ENCODE peak calls at places on chromosomes 2 and 18, in five cellular contexts. J, H, T, L and V are unnamed samples.

GRCh38 chr2:108459441-108459840 is 10.4 kb downstream of the GCC2 start:
- DNase-seq in J (no peak), H (peak; percentile 6), T (no peak), L (no peak), V (no peak)

GRCh38 chr2:144331652-144332355 is 188.1 kb downstream of the ZEB2 start:
- DNase-seq in J (no peak), H (no peak), T (peak; percentile 71), L (no peak), V (no peak)

GRCh38 chr18:33282709-33283333 is 157.7 kb downstream of the CCDC178 start:
- DNase-seq in J (no peak), H (no peak), T (no peak), L (no peak), V (no peak)

GRCh38 chr2:38148501-38148900 is 72.5 kb upstream of the CYP1B1 start:
- DNase-seq in J (peak; percentile 94), H (peak; percentile 99), T (no peak), L (peak; percentile 62), V (peak; percentile 56)

GRCh38 chr18:68779169-68779568 is 18.7 kb upstream of the CCDC102B start:
- DNase-seq in J (peak; percentile 10), H (peak; percentile 41), T (no peak), L (no peak), V (no peak)

GRCh38 chr2:47223980-47224379 is 68.9 kb upstream of the STPG4 start:
- DNase-seq in J (no peak), H (no peak), T (no peak), L (no peak), V (no peak)

GRCh38 chr2:41598161-41598894 is 449.5 kb upstream of the PKDCC start:
- DNase-seq in J (peak; percentile 15), H (no peak), T (no peak), L (no peak), V (no peak)

GRCh38 chr2:164145093-164145987 is 409.5 kb upstream of the FIGN start:
- DNase-seq in J (no peak), H (peak; percentile 68), T (no peak), L (no peak), V (no peak)

GRCh38 chr18:13394794-13395193 is 176.2 kb downstream of the LDLRAD4 start:
- DNase-seq in J (no peak), H (no peak), T (no peak), L (no peak), V (no peak)

GRCh38 chr18:34697891-34698290 is 12.2 kb upstream of the DTNA start:
- DNase-seq in J (no peak), H (peak; percentile 99), T (no peak), L (no peak), V (no peak)

GRCh38 chr2:181305151-181306123 is 151.7 kb upstream of the ITGA4 start:
- DNase-seq in J (no peak), H (no peak), T (no peak), L (no peak), V (no peak)
- H3K4me1 ChIP-seq in J (peaks cover 15% of the 10 kb centered on the region), H (no peaks in the 10 kb centered on the region), T (no peaks in the 10 kb centered on the region), L (no peaks in the 10 kb centered on the region), V (peaks cover 52% of the 10 kb centered on the region)

DNA sequence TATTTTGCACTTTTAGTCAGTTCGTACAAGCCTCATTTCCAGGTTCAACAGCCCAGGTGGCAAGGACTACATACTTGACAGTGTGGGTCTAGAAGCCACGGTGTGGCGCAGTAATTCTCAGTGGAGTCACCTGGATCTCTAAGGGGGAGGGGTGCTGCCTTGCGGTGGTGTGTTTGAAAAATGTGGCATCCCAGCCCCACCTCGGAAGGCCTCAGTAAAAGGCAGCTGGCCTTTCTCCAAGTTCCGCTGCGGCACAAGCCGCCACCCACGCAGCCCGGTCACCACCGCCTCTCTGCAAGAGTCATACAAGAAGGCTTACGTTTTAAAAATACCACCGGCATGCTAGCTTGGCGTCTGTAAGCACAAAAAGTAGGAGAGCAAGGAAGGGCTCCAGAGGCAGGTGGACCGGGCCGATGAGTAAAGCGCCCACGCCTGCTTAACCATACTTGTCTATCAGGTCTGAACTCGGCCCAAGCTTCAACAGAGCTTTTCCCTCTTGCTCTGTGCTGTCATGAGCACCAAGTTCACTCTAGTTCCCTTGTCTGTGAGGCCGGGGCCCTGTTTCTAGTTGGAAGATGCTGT is 49.5 kb downstream of the SPRED2 start:
- DNase-seq in J (peak; percentile 99), H (peak; percentile 99), T (peak; percentile 67), L (peak; percentile 85), V (peak; percentile 91)
- TF ChIP-seq CTCF in J (peak; percentile 73), H (peak; percentile 32), T (no peak), L (no peak), V (no peak)

GRCh38 chr2:86000938-86001312 is 104.8 kb downstream of the POLR1A start:
- DNase-seq in J (no peak), H (no peak), T (peak; percentile 12), L (no peak), V (no peak)
- H3K4me1 ChIP-seq in J (no peaks in the 10 kb centered on the region), H (no peaks in the 10 kb centered on the region), T (peaks cover 12% of the 10 kb centered on the region), L (no peaks in the 10 kb centered on the region), V (peaks cover 47% of the 10 kb centered on the region)

GRCh38 chr2:74138952-74139323 is 8.8 kb downstream of the BOLA3 start:
- DNase-seq in J (no peak), H (no peak), T (no peak), L (no peak), V (no peak)

GRCh38 chr2:74138219-74138951 is 9.3 kb downstream of the BOLA3 start:
- DNase-seq in J (no peak), H (no peak), T (no peak), L (no peak), V (no peak)

GRCh38 chr2:74146929-74147728 is 583 bp downstream of the BOLA3 start:
- DNase-seq in J (peak; percentile 27), H (peak; percentile 54), T (no peak), L (no peak), V (no peak)

GRCh38 chr2:74137651-74138050 is 10.1 kb downstream of the BOLA3 start:
- DNase-seq in J (no peak), H (no peak), T (no peak), L (no peak), V (no peak)

DNA sequence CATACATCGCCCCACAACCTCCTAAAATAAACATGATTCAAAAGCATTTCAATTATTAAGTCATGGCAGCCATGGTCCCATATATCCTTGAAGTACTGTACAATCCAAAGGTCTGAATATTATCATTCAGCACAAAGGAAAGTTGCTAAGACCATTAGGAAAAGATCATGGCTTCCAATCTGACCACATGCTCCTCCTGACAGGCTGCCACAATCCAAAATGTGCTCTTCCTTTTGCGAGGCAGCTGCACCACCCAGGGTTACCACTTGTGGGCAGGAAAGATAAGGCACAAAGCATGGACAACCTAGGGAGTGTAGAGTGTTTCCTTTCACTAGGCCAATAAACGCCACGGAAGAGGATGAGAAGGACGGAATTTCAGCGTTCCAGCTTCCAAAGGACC is 5.4 kb downstream of the BOLA3 start:
- DNase-seq in J (peak; percentile 17), H (no peak), T (no peak), L (no peak), V (no peak)
- TF ChIP-seq CTCF in J (peak; percentile 45), H (peak; percentile 35), T (no peak), L (no peak), V (no peak)

DNA sequence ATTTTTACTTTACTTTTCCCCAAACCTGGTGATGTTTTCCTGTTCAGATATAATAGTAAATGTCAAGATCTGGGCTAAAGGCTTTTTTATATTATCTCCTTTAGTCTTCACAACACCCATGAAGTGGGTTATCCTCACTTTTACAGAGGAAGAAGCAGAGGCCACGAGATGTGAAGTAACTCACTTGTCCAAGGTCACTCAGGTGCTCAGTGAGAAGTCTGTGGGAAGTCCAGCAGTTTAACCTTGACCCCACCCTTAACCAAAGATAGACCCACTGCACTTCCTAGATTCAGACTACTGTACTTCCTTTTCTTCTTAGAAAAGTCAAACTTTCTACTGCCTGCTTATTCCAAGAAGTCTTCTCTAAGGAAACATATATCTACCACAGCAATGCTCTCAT is 56.3 kb upstream of the STAT1 start:
- DNase-seq in J (no peak), H (no peak), T (no peak), L (no peak), V (no peak)
- H3K4me1 ChIP-seq in J (no peaks in the 10 kb centered on the region), H (no peaks in the 10 kb centered on the region), T (no peaks in the 10 kb centered on the region), L (no peaks in the 10 kb centered on the region), V (no peaks in the 10 kb centered on the region)

GRCh38 chr2:235497096-235497495 is 3.3 kb downstream of the AGAP1 start:
- DNase-seq in J (no peak), H (no peak), T (no peak), L (no peak), V (no peak)
- TF ChIP-seq CTCF in J (no peak), H (no peak), T (no peak), L (no peak), V (no peak)

GRCh38 chr2:217880891-217881290 is 121.9 kb downstream of the TNS1 start:
- DNase-seq in J (no peak), H (no peak), T (no peak), L (no peak), V (no peak)
- H3K4me1 ChIP-seq in J (no peaks in the 10 kb centered on the region), H (no peaks in the 10 kb centered on the region), T (peaks cover 6% of the 10 kb centered on the region), L (no peaks in the 10 kb centered on the region), V (no peaks in the 10 kb centered on the region)

GRCh38 chr2:2056531-2056930 is 274.5 kb downstream of the MYT1L start:
- DNase-seq in J (no peak), H (no peak), T (no peak), L (no peak), V (no peak)
- TF ChIP-seq CTCF in J (no peak), H (no peak), T (no peak), L (no peak), V (no peak)

DNA sequence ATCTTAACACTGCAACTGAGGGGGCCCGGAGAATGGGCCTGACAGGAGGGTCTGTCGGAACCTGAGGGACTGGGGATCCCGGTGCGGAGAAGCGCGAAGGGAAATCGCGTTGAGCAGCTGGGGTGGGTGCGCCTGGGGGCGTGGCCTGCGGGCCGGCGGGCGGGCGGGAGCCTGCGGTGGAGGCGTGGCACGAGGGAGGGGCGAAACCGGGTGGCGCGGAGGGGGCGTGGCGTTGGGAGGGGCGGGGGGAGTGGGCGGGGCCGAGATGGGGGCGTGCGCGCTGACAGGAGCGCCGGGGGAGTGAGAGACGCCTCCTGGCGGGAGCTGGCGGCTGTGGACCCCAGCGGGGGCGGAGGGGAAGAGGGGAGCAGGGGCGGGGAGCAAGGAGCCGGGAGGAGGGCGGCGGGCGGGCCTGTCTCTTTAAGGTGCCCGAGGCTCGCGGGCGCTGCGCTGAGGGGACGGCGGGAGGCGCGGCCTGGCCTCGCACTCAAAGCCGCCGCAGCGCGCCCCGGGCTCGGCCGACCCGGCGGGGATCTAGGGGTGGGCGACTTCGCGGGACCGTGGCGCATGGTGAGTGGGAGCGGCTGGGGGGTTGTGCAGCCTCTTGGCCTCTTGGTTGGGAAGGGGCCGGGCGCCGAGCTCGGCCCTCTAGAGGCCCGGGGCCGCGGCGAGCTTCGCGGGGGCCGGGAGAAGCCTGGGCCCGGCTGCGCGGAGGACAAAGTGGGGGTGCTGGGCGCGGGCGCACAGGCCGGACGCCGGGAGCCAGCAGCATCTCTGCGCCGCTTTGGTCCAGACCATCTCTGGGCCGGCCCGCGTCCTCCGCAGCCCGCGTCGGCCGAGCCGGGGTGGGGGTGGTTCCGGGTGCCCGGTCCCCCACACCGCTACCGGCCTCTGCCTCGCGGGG is at the start of gene TWSG1:
- DNase-seq in J (peak; percentile 90), H (peak; percentile 91), T (peak; percentile 95), L (peak; percentile 94), V (peak; percentile 99)
- H3K4me1 ChIP-seq in J (peaks cover 42% of the 10 kb centered on the region), H (peaks cover 10% of the 10 kb centered on the region), T (no peaks in the 10 kb centered on the region), L (no peaks in the 10 kb centered on the region), V (peaks cover 18% of the 10 kb centered on the region)

DNA sequence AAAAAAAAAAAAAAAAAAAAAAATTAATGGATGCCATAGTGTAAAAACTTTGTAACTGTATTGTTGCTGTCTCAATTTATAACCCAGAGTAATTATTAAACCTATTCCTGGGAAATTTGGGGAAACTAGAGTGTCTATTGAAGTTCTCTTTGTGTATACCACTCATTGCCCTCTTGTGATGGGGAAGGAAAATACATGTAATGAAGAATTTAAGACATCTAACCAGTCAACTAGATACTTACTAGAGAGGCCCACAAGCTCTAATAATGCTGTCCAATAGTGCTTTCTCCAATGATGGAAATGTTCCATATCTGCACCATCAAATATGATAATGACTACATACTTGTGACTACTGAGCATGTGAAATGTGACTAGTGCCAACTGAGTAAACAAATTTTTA is 168.5 kb upstream of the SLC39A10 start:
- DNase-seq in J (no peak), H (no peak), T (no peak), L (no peak), V (no peak)
- TF ChIP-seq CTCF in J (no peak), H (no peak), T (no peak), L (no peak), V (no peak)